ENCODE peak calls at places on chromosomes 12 and 14, in four cellular contexts. One of them, this sample, is unnamed.

GRCh38 chr14:60092516-60092915 is 793 bp downstream of the PCNX4 start:
- DNase-seq in CD8-positive, alpha-beta memory T cell: no peak
- DNase-seq in colonic mucosa: peak
- DNase-seq in BE2C: peak
- DNase-seq in this sample: no peak

GRCh38 chr12:89069431-89069830 is 282.9 kb downstream of the DUSP6 start:
- DNase-seq in CD8-positive, alpha-beta memory T cell: no peak
- DNase-seq in colonic mucosa: no peak
- DNase-seq in BE2C: no peak
- DNase-seq in this sample: no peak

GRCh38 chr12:105773501-105773900 is 365.3 kb downstream of the NUAK1 start:
- DNase-seq in CD8-positive, alpha-beta memory T cell: no peak
- DNase-seq in colonic mucosa: no peak
- DNase-seq in BE2C: no peak
- DNase-seq in this sample: no peak

GRCh38 chr12:117261267-117261666 is 71.0 kb upstream of the FBXO21 start:
- DNase-seq in CD8-positive, alpha-beta memory T cell: no peak
- DNase-seq in colonic mucosa: no peak
- DNase-seq in BE2C: no peak
- DNase-seq in this sample: no peak

GRCh38 chr14:87156878-87157277 is 836.1 kb downstream of the GALC start:
- DNase-seq in CD8-positive, alpha-beta memory T cell: no peak
- DNase-seq in colonic mucosa: no peak
- DNase-seq in BE2C: no peak
- DNase-seq in this sample: no peak

GRCh38 chr12:47024463-47024862 is 55.0 kb upstream of the PCED1B start:
- DNase-seq in CD8-positive, alpha-beta memory T cell: no peak
- DNase-seq in colonic mucosa: no peak
- DNase-seq in BE2C: no peak
- DNase-seq in this sample: no peak

GRCh38 chr12:121697093-121697698 is 15.4 kb upstream of the TMEM120B start:
- DNase-seq in CD8-positive, alpha-beta memory T cell: no peak
- DNase-seq in colonic mucosa: peak
- DNase-seq in BE2C: peak
- DNase-seq in this sample: no peak

GRCh38 chr12:132490481-132491348 is 764 bp downstream of the FBRSL1 start:
- DNase-seq in CD8-positive, alpha-beta memory T cell: no peak
- DNase-seq in colonic mucosa: no peak
- DNase-seq in BE2C: no peak
- DNase-seq in this sample: no peak

GRCh38 chr12:52587563-52587962 is 13.7 kb downstream of the KRT72 start:
- DNase-seq in CD8-positive, alpha-beta memory T cell: no peak
- DNase-seq in colonic mucosa: no peak
- DNase-seq in BE2C: no peak
- DNase-seq in this sample: no peak

GRCh38 chr12:79927772-79928474 is 7.0 kb downstream of the PPP1R12A start:
- DNase-seq in CD8-positive, alpha-beta memory T cell: peak
- DNase-seq in colonic mucosa: no peak
- DNase-seq in BE2C: no peak
- DNase-seq in this sample: peak

GRCh38 chr12:77232045-77232444 is 166.7 kb upstream of the E2F7 start:
- DNase-seq in CD8-positive, alpha-beta memory T cell: no peak
- DNase-seq in colonic mucosa: no peak
- DNase-seq in BE2C: no peak
- DNase-seq in this sample: no peak

GRCh38 chr14:62706217-62706616 is 339.0 kb downstream of the KCNH5 start:
- DNase-seq in CD8-positive, alpha-beta memory T cell: no peak
- DNase-seq in colonic mucosa: no peak
- DNase-seq in BE2C: no peak
- DNase-seq in this sample: no peak

GRCh38 chr12:60072911-60073310 is 477.1 kb downstream of the SLC16A7 start:
- DNase-seq in CD8-positive, alpha-beta memory T cell: no peak
- DNase-seq in colonic mucosa: no peak
- DNase-seq in BE2C: no peak
- DNase-seq in this sample: no peak

GRCh38 chr12:94706250-94706661 is 55.9 kb upstream of the TMCC3 start:
- DNase-seq in CD8-positive, alpha-beta memory T cell: no peak
- DNase-seq in colonic mucosa: no peak
- DNase-seq in BE2C: no peak
- DNase-seq in this sample: no peak

GRCh38 chr12:5376591-5377207 is 55.2 kb upstream of the NTF3 start:
- DNase-seq in CD8-positive, alpha-beta memory T cell: no peak
- DNase-seq in colonic mucosa: peak
- DNase-seq in BE2C: no peak
- DNase-seq in this sample: no peak

GRCh38 chr14:101349108-101349507 is 212.2 kb upstream of the DIO3 start:
- DNase-seq in CD8-positive, alpha-beta memory T cell: no peak
- DNase-seq in colonic mucosa: no peak
- DNase-seq in BE2C: no peak
- DNase-seq in this sample: no peak

GRCh38 chr14:84814391-84814790 is 715.6 kb upstream of the FLRT2 start:
- DNase-seq in CD8-positive, alpha-beta memory T cell: no peak
- DNase-seq in colonic mucosa: no peak
- DNase-seq in BE2C: no peak
- DNase-seq in this sample: no peak

GRCh38 chr12:104643921-104644669 is 187.3 kb downstream of the CHST11 start:
- DNase-seq in CD8-positive, alpha-beta memory T cell: no peak
- DNase-seq in colonic mucosa: no peak
- DNase-seq in BE2C: peak
- DNase-seq in this sample: no peak

GRCh38 chr12:54935235-54935951 is 49.2 kb downstream of the TESPA1 start:
- DNase-seq in CD8-positive, alpha-beta memory T cell: no peak
- DNase-seq in colonic mucosa: no peak
- DNase-seq in BE2C: no peak
- DNase-seq in this sample: no peak

GRCh38 chr14:22297376-22297775 is 291.6 kb downstream of the DAD1 start:
- DNase-seq in CD8-positive, alpha-beta memory T cell: no peak
- DNase-seq in colonic mucosa: no peak
- DNase-seq in BE2C: no peak
- DNase-seq in this sample: no peak

GRCh38 chr14:60590907-60591510 is 58.3 kb downstream of the SIX1 start:
- DNase-seq in CD8-positive, alpha-beta memory T cell: no peak
- DNase-seq in colonic mucosa: no peak
- DNase-seq in BE2C: no peak
- DNase-seq in this sample: no peak

GRCh38 chr12:48379784-48380183 is 29.1 kb upstream of the ZNF641 start:
- DNase-seq in CD8-positive, alpha-beta memory T cell: no peak
- DNase-seq in colonic mucosa: no peak
- DNase-seq in BE2C: no peak
- DNase-seq in this sample: no peak

GRCh38 chr12:64560395-64561301 is 49.6 kb upstream of the RASSF3 start:
- DNase-seq in CD8-positive, alpha-beta memory T cell: no peak
- DNase-seq in colonic mucosa: no peak
- DNase-seq in BE2C: peak
- DNase-seq in this sample: no peak

GRCh38 chr14:102140027-102140749 is 491 bp downstream of the WDR20 start:
- DNase-seq in CD8-positive, alpha-beta memory T cell: peak
- DNase-seq in colonic mucosa: peak
- DNase-seq in BE2C: peak
- DNase-seq in this sample: peak

GRCh38 chr12:66548338-66549049 is 130.4 kb downstream of the GRIP1 start:
- DNase-seq in CD8-positive, alpha-beta memory T cell: no peak
- DNase-seq in colonic mucosa: no peak
- DNase-seq in BE2C: no peak
- DNase-seq in this sample: no peak

GRCh38 chr12:53300187-53300586 is 692 bp downstream of the MYG1 start:
- DNase-seq in CD8-positive, alpha-beta memory T cell: no peak
- DNase-seq in colonic mucosa: no peak
- DNase-seq in BE2C: no peak
- DNase-seq in this sample: no peak

GRCh38 chr12:24937553-24938244 is 11.2 kb downstream of the BCAT1 start:
- DNase-seq in CD8-positive, alpha-beta memory T cell: no peak
- DNase-seq in colonic mucosa: no peak
- DNase-seq in BE2C: peak
- DNase-seq in this sample: no peak

GRCh38 chr12:103470664-103471063 is 25.1 kb downstream of the C12orf42 start:
- DNase-seq in CD8-positive, alpha-beta memory T cell: no peak
- DNase-seq in colonic mucosa: no peak
- DNase-seq in BE2C: no peak
- DNase-seq in this sample: no peak

GRCh38 chr14:58732387-58732786 is 94.6 kb downstream of the DACT1 start:
- DNase-seq in CD8-positive, alpha-beta memory T cell: no peak
- DNase-seq in colonic mucosa: no peak
- DNase-seq in BE2C: no peak
- DNase-seq in this sample: no peak

GRCh38 chr12:14723763-14724162 is 27.4 kb upstream of the GUCY2C start:
- DNase-seq in CD8-positive, alpha-beta memory T cell: peak
- DNase-seq in colonic mucosa: peak
- DNase-seq in BE2C: peak
- DNase-seq in this sample: peak

GRCh38 chr12:132605892-132606291 is 4.5 kb downstream of the LRCOL1 start:
- DNase-seq in CD8-positive, alpha-beta memory T cell: no peak
- DNase-seq in colonic mucosa: no peak
- DNase-seq in BE2C: peak
- DNase-seq in this sample: no peak

GRCh38 chr12:122974274-122974891 is 661 bp upstream of the OGFOD2 start:
- DNase-seq in CD8-positive, alpha-beta memory T cell: peak
- DNase-seq in colonic mucosa: peak
- DNase-seq in BE2C: peak
- DNase-seq in this sample: peak

GRCh38 chr12:121038861-121039654 is at the start of gene OASL:
- DNase-seq in CD8-positive, alpha-beta memory T cell: peak
- DNase-seq in colonic mucosa: peak
- DNase-seq in BE2C: no peak
- DNase-seq in this sample: peak